ENCODE peak calls at places on chromosomes 4 and X, in four cellular contexts. W, J, T and C are unnamed samples.

GRCh38 chr4:128379860-128380259 is 92.2 kb upstream of the PGRMC2 start:
- DNase-seq in T (peak), J (no peak), W (peak), C (peak)

GRCh38 chrX:14801136-14801535 is 71.7 kb downstream of the FANCB start:
- DNase-seq in T (no peak), W (peak), J (no peak), C (no peak)

GRCh38 chrX:3712080-3712869 is 1.2 kb downstream of the PRKX start:
- DNase-seq in J (no peak), T (no peak), W (no peak), C (peak)

GRCh38 chr4:99943904-99944437 is 2.4 kb downstream of the DNAJB14 start:
- DNase-seq in J (no peak), W (no peak), T (no peak), C (no peak)

GRCh38 chr4:174553828-174554227 is 31.5 kb upstream of the HPGD start:
- DNase-seq in T (no peak), W (no peak), J (no peak), C (no peak)

GRCh38 chr4:138804705-138805104 is 210.9 kb upstream of the NOCT start:
- DNase-seq in W (no peak), J (no peak), T (no peak), C (no peak)

GRCh38 chr4:71460368-71460767 is 121.5 kb downstream of the SLC4A4 start:
- DNase-seq in T (no peak), W (no peak), J (no peak), C (no peak)

GRCh38 chrX:55919367-55920221 is 202.0 kb downstream of the RRAGB start:
- DNase-seq in J (no peak), T (no peak), W (no peak), C (no peak)

GRCh38 chrX:9102956-9103355 is 69.0 kb upstream of the FAM9B start:
- DNase-seq in T (no peak), J (no peak), W (no peak), C (no peak)

GRCh38 chr4:134935320-134935719 is 733.7 kb upstream of the PABPC4L start:
- DNase-seq in W (peak), J (no peak), T (no peak), C (peak)

GRCh38 chrX:67619253-67619652 is 75.4 kb downstream of the AR start:
- DNase-seq in W (peak), T (no peak), J (no peak), C (no peak)

GRCh38 chr4:124337874-124338273 is 374.7 kb downstream of the ANKRD50 start:
- DNase-seq in T (peak), W (no peak), J (no peak), C (peak)

GRCh38 chr4:8185280-8185679 is 13.8 kb upstream of the SH3TC1 start:
- DNase-seq in W (peak), J (no peak), T (no peak), C (no peak)

GRCh38 chrX:10755477-10756334 is 135.3 kb upstream of the MID1 start:
- DNase-seq in W (peak), T (no peak), J (peak), C (peak)

GRCh38 chr4:123484291-123484926 is 87.8 kb downstream of the SPRY1 start:
- DNase-seq in T (no peak), J (no peak), W (no peak), C (peak)

GRCh38 chrX:108245462-108245861 is 153.9 kb downstream of the ATG4A start:
- DNase-seq in T (no peak), J (no peak), W (no peak), C (no peak)

GRCh38 chrX:65034641-65035450 is 58.6 kb upstream of the ZC4H2 start:
- DNase-seq in W (peak), T (peak), J (no peak), C (peak)

GRCh38 chr4:152707632-152708031 is 27.8 kb upstream of the TMEM154 start:
- DNase-seq in J (no peak), W (no peak), T (no peak), C (no peak)

GRCh38 chr4:1019726-1020470 is 8.5 kb downstream of the FGFRL1 start:
- DNase-seq in W (no peak), T (no peak), J (no peak), C (no peak)

GRCh38 chr4:74109116-74109791 is 10.3 kb upstream of the CXCL2 start:
- DNase-seq in T (no peak), W (peak), J (peak), C (no peak)

GRCh38 chr4:88341227-88342192 is 37.1 kb upstream of the HERC6 start:
- DNase-seq in J (peak), W (peak), T (no peak), C (peak)

GRCh38 chrX:24426340-24426913 is 38.7 kb upstream of the PDK3 start:
- DNase-seq in T (no peak), J (no peak), W (no peak), C (no peak)

GRCh38 chr4:83074086-83074704 is 39.2 kb downstream of the COPS4 start:
- DNase-seq in T (no peak), J (peak), W (peak), C (peak)

GRCh38 chrX:40154229-40154852 is 56.6 kb upstream of the BCOR start:
- DNase-seq in T (no peak), J (no peak), W (no peak), C (no peak)

GRCh38 chr4:143654571-143654970 is 45.9 kb downstream of the FREM3 start:
- DNase-seq in J (no peak), T (no peak), W (no peak), C (no peak)

GRCh38 chrX:53340852-53341645 is 59.7 kb upstream of the IQSEC2 start:
- DNase-seq in J (no peak), W (no peak), T (no peak), C (no peak)

GRCh38 chr4:56976283-56976877 is 1.0 kb downstream of the NOA1 start:
- DNase-seq in J (no peak), T (peak), W (no peak), C (peak)

GRCh38 chrX:103999234-103999633 is 14.3 kb downstream of the H2BW1 start:
- DNase-seq in J (no peak), W (no peak), T (no peak), C (no peak)

GRCh38 chr4:142516686-142517145 is 329.4 kb downstream of the INPP4B start:
- DNase-seq in T (no peak), J (no peak), W (peak), C (no peak)

GRCh38 chr4:41177016-41177415 is 37.3 kb downstream of the APBB2 start:
- DNase-seq in J (no peak), T (no peak), W (peak), C (no peak)

GRCh38 chr4:186216465-186217024 is 10.8 kb upstream of the KLKB1 start:
- DNase-seq in W (no peak), T (no peak), J (no peak), C (no peak)

GRCh38 chr4:36024901-36025610 is 219.3 kb downstream of the ARAP2 start:
- DNase-seq in J (no peak), T (no peak), W (no peak), C (no peak)

GRCh38 chrX:132636080-132636479 is 147.2 kb upstream of the MBNL3 start:
- DNase-seq in J (no peak), W (no peak), T (no peak), C (no peak)

GRCh38 chr4:7897811-7898210 is 41.9 kb downstream of the AFAP1 start:
- DNase-seq in T (no peak), J (no peak), W (no peak), C (no peak)

GRCh38 chr4:61572160-61572559 is 372.0 kb downstream of the ADGRL3 start:
- DNase-seq in J (no peak), W (no peak), T (no peak), C (no peak)

GRCh38 chrX:48649109-48649508 is 34.5 kb upstream of the WAS start:
- DNase-seq in J (no peak), W (no peak), T (no peak), C (no peak)

GRCh38 chr4:6953751-6954380 is 44.2 kb downstream of the TBC1D14 start:
- DNase-seq in W (no peak), J (peak), T (peak), C (peak)

GRCh38 chrX:106599411-106599810 is 12.4 kb upstream of the RADX start:
- DNase-seq in W (no peak), T (no peak), J (no peak), C (no peak)

GRCh38 chrX:38881727-38882126 is 80.5 kb downstream of the MID1IP1 start:
- DNase-seq in J (no peak), T (no peak), W (no peak), C (no peak)
- TF ChIP-seq CTCF in J (no peak), T (no peak), W (no peak), C (no peak)

GRCh38 chrX:118324588-118324987 is 21.3 kb upstream of the WDR44 start:
- DNase-seq in W (no peak), T (no peak), J (no peak), C (no peak)

GRCh38 chrX:118329179-118329578 is 16.7 kb upstream of the WDR44 start:
- DNase-seq in T (no peak), W (no peak), J (no peak), C (no peak)

GRCh38 chrX:118325453-118325852 is 20.5 kb upstream of the WDR44 start:
- DNase-seq in T (no peak), W (no peak), J (no peak), C (no peak)
- TF ChIP-seq CTCF in T (no peak), W (peak), J (peak), C (no peak)

DNA sequence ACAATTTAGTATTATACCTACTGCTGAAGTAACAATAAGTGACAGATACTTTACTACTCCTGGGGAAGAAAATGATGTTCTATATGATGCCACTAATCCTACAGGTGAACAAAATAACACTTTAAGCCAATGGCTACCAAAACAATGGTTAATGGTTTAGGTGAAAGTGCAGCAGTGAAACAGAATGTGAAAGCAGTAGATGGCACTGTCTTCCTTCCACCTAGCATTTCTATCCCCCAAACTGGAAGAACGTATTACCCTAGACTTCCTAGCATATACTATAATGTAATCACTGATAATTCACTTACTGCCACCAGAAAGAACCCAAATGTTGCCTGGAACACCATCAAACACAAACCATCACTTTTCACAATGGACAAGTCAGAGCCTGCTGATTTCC is 18.9 kb upstream of the CABS1 start:
- DNase-seq in W (no peak), J (no peak), T (no peak), C (no peak)
- TF ChIP-seq CTCF in W (no peak), J (no peak), T (no peak), C (no peak)

DNA sequence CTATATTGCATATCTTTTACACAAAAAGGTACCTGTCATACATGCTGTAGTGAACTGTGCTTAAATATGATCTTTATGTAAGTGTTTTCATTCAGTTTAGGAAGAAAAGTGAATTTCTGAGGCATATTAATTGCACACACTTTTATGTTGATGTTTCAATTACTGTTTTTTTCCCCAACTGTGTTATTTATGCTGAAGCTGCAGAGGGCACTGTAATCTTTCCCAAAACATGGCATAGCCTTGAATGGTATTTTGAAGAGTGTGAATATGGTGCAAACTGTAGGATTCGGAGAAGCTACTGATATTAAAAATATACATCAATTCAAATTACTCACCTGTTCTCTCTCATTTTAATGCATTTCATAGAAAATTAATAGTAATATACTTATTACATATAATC is 6.0 kb upstream of the CENPE start:
- DNase-seq in W (peak), J (no peak), T (no peak), C (no peak)
- TF ChIP-seq CTCF in W (peak), J (peak), T (no peak), C (no peak)